ENCODE peak calls at places on chromosomes 5 and 9, in four cellular contexts. O is pancreas, V is H9, C is brain microvascular endothelial cell. P is an unnamed sample.

GRCh38 chr5:150541895-150542294 is 34.0 kb downstream of the NDST1 start:
- DNase-seq in V (no peak), O (no peak), C (no peak), P (peak; percentile 61)

GRCh38 chr9:131824175-131824594 is 84.3 kb upstream of the RAPGEF1 start:
- DNase-seq in O (no peak), V (no peak), C (no peak), P (no peak)

GRCh38 chr5:65801332-65801731 is 79.3 kb downstream of the NLN start:
- DNase-seq in V (no peak), O (no peak), C (peak; percentile 47), P (no peak)

GRCh38 chr9:35820076-35820475 is 5.2 kb upstream of the HINT2 start:
- DNase-seq in O (no peak), V (no peak), C (peak; percentile 69), P (no peak)

GRCh38 chr5:40616791-40617190 is 62.9 kb upstream of the PTGER4 start:
- DNase-seq in O (no peak), C (no peak), V (no peak), P (no peak)

GRCh38 chr5:172453986-172454354 is 355 bp downstream of the SH3PXD2B start:
- DNase-seq in O (peak; percentile 56), V (peak; percentile 61), C (no peak), P (no peak)

GRCh38 chr5:60794691-60795090 is 49.4 kb downstream of the ELOVL7 start:
- DNase-seq in O (no peak), C (no peak), V (no peak), P (no peak)

GRCh38 chr5:86797677-86798076 is 179.9 kb downstream of the COX7C start:
- DNase-seq in O (no peak), C (no peak), V (peak; percentile 68), P (no peak)

GRCh38 chr5:93503598-93504067 is 77.4 kb downstream of the NR2F1-AS1 start:
- DNase-seq in V (no peak), C (peak; percentile 94), O (no peak), P (no peak)

GRCh38 chr5:143506881-143507552 is 103.5 kb upstream of the NR3C1 start:
- DNase-seq in C (peak; percentile 76), V (no peak), O (peak; percentile 32), P (peak; percentile 52)

GRCh38 chr9:108876425-108876824 is 14.4 kb downstream of the ACTL7A start:
- DNase-seq in V (no peak), C (no peak), O (no peak), P (no peak)

GRCh38 chr9:8364021-8364782 is 564.6 kb upstream of the DMAC1 start:
- DNase-seq in O (no peak), V (no peak), C (no peak), P (no peak)

DNA sequence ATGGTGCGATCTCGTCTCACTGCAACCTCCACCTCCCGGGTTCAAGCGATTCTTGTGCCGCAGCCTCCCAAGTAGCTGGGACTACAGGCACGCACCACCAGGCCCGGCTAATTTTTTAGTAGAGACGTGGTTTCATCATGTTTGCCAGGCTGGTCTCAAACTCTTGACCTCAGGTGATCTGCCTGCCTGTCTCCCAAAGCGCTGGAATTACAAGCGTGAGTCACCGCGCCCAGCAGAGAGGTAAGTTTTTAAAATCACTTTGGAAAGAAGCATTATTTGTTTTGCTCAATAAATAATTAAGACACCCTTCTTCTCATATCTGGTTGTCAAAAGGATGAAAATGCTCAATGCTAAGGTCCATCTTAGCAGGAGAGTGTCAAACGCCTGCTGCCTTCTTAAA is 48.5 kb upstream of the STXBP1 start:
- DNase-seq in C (no peak), O (no peak), V (no peak), P (no peak)
- TF ChIP-seq CTCF in C (no peak), O (no peak), V (no peak), P (no peak)

GRCh38 chr9:98706651-98707103 is 2.1 kb downstream of the GABBR2 start:
- DNase-seq in V (no peak), C (peak; percentile 3), O (no peak), P (no peak)

GRCh38 chr9:98708103-98708932 is 417 bp downstream of the GABBR2 start:
- DNase-seq in C (no peak), O (no peak), V (no peak), P (no peak)

GRCh38 chr9:98708933-98709911 is at the start of gene GABBR2:
- DNase-seq in C (no peak), O (no peak), V (peak; percentile 45), P (no peak)

GRCh38 chr9:98709968-98710965 is 1.5 kb upstream of the GABBR2 start:
- DNase-seq in O (no peak), C (peak; percentile 35), V (peak; percentile 51), P (no peak)

DNA sequence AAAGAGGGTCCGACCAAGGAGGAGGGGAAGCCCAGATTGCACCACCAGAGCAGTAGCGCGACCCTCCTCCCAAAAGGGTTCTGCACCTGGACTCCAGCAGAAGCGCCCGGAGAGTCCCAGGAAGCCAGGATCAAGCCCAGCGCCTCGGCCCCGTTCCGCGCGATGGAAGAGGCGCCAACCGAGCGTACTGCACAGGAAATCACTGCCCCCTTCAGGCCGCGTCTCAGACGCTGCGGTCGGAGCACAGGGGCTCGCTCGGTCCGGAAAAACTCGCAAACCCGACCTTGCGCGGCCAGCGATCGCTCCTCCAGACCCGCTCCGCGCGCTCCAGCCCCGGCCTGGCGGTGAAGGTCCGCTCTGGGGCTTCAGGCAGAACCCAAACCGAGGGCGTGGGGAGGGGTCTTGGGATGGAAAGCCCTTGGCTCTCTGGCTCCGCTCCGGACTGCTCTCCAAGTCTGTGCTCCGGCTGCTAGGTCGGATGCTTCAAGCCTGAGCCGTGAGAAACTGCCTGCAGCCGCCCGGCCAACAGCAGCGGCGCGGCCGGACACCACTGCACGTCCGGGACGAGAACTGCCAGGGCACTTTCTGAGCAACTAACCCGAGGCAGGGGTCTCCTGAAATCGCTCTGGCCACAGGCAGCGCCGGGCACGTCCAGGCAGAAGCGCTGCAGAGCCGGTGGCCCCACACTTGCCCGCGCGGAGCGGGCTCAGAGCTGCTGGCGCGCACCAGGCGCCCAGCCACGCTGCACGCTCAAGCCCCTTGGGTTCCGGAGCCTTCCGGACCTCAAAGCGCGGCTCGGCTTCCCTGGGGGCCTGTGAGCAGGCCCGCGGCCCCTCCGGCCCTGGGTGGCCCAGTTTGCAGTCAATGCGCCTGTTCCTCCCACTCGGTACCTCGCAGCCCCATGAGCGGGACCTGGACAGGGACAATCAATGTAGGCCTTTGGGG is 1.3 kb downstream of the GABBR2 start:
- DNase-seq in C (peak; percentile 52), V (peak; percentile 85), O (peak; percentile 17), P (no peak)
- H3K27me3 ChIP-seq in C (peaks cover 42% of the 10 kb centered on the region), V (peaks cover 38% of the 10 kb centered on the region), O (peaks cover 4% of the 10 kb centered on the region), P (peaks cover 48% of the 10 kb centered on the region)

GRCh38 chr9:107153336-107153735 is 129.7 kb upstream of the RAD23B start:
- DNase-seq in O (no peak), V (no peak), C (peak; percentile 20), P (no peak)

GRCh38 chr9:107154766-107155165 is 128.3 kb upstream of the RAD23B start:
- DNase-seq in C (no peak), O (no peak), V (no peak), P (no peak)

GRCh38 chr9:107158321-107158720 is 124.8 kb upstream of the RAD23B start:
- DNase-seq in O (no peak), V (peak; percentile 78), C (peak; percentile 52), P (no peak)

GRCh38 chr9:107154291-107154690 is 128.8 kb upstream of the RAD23B start:
- DNase-seq in O (no peak), C (no peak), V (no peak), P (no peak)

GRCh38 chr9:107155244-107155817 is 127.7 kb upstream of the RAD23B start:
- DNase-seq in O (no peak), C (no peak), V (peak; percentile 34), P (no peak)
- TF ChIP-seq CTCF in O (no peak), C (peak; percentile 43), V (peak; percentile 54), P (peak; percentile 45)

GRCh38 chr9:99368341-99369326 is 146.6 kb downstream of the SEC61B start:
- DNase-seq in C (peak; percentile 55), V (no peak), O (no peak), P (no peak)

GRCh38 chr9:99365233-99365980 is 143.3 kb downstream of the SEC61B start:
- DNase-seq in V (no peak), C (peak; percentile 66), O (no peak), P (no peak)

GRCh38 chr9:99369327-99369722 is 147.2 kb downstream of the SEC61B start:
- DNase-seq in O (no peak), C (no peak), V (no peak), P (no peak)

GRCh38 chr9:99366183-99366582 is 144.1 kb downstream of the SEC61B start:
- DNase-seq in O (no peak), C (no peak), V (no peak), P (no peak)

GRCh38 chr9:99366601-99367000 is 144.5 kb downstream of the SEC61B start:
- DNase-seq in O (no peak), V (no peak), C (no peak), P (no peak)
- H3K27me3 ChIP-seq in O (no peaks in the 10 kb centered on the region), V (no peaks in the 10 kb centered on the region), C (peaks cover 3% of the 10 kb centered on the region), P (peaks cover 12% of the 10 kb centered on the region)

DNA sequence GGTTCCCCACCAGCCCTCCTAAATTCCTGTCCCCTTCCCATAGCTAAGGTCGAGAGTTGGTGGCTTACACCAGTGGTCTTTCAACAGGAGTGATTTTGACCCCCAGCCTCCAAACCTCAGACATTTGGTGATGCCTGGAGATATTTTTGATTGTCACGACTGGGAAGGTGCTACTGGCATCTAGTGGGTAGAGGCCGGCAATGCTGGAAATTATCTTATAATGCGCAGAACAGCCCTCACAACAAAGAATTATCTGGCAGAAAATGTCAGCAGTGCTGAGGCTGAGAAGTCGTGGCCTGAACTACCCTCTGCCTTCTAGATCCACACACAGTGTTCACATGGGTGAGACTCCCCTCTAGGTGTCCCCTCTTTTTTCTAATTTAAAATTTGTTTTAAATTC is 69.6 kb downstream of the IL31RA start:
- DNase-seq in C (peak; percentile 23), O (no peak), V (no peak), P (no peak)
- TF ChIP-seq CTCF in C (peak; percentile 74), O (no peak), V (peak; percentile 32), P (peak; percentile 57)

DNA sequence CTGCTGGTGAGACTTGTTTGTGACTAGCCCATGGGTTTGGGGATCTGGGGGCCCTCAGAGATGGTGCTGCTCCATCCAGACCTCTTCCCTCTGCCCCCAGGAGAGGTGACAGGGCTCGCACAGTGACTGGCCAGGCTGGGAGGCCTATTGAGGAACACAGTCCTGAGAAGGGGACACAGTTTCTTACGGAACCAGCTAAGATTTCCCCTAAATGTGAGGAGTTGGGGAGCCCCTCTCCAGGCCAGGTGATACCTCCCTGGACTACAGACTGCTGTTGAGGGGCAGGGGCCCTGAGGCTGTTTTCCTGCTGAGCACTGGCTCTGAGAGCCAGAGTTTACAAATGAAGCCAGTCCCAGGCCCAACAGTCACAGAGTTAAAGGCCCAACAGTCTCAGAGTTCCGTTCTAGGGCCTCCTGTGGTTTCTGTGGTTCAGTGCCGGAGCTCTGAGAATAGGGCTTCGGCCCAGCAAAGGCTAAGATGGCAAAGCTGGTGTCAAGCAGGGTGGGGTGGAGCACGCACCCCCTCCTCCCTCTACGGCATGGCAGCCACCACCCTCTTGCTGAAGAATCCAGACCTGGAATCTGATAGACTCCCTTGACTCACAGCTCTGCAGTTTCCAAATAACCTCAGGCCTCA is 1.1 kb upstream of the SEMA4D start:
- DNase-seq in O (no peak), C (no peak), V (no peak), P (no peak)
- H3K27me3 ChIP-seq in O (no peaks in the 10 kb centered on the region), C (peaks cover 7% of the 10 kb centered on the region), V (no peaks in the 10 kb centered on the region), P (peaks cover 12% of the 10 kb centered on the region)

GRCh38 chr9:72102520-72102919 is 42.1 kb upstream of the C9orf57 start:
- DNase-seq in V (no peak), C (no peak), O (no peak), P (no peak)
- TF ChIP-seq CTCF in V (no peak), C (no peak), O (no peak), P (no peak)